ENCODE peak calls at places on chromosomes 3 and 15, in six cellular contexts. M is Peyer's patch, R is uterus, U is body of pancreas, W is HepG2, K is IMR-90. Y is an unnamed sample. For H3K4me1, the result is how much of the 10 kb centered on the place peaks cover.

GRCh38 chr3:65955792-65956477 is 82.8 kb downstream of the MAGI1 start:
- DNase-seq in M (no peak), R (no peak), U (no peak), W (peak), K (peak), Y (peak)

GRCh38 chr15:40274350-40275274 is 8.3 kb downstream of the ANKRD63 start:
- DNase-seq in M (peak), R (peak), U (peak), W (peak), K (peak), Y (peak)

GRCh38 chr15:78206326-78207109 is 27.8 kb downstream of the ACSBG1 start:
- DNase-seq in M (no peak), R (no peak), U (no peak), W (no peak), K (peak), Y (no peak)

GRCh38 chr3:157120071-157120892 is 39.7 kb downstream of the CCNL1 start:
- DNase-seq in M (peak), R (no peak), U (peak), W (peak), K (no peak), Y (peak)

GRCh38 chr15:68700395-68701123 is 120.1 kb downstream of the ANP32A start:
- DNase-seq in M (no peak), R (peak), U (no peak), W (no peak), K (peak), Y (no peak)

GRCh38 chr3:129487183-129487867 is 41.1 kb upstream of the RHO start:
- DNase-seq in M (no peak), R (no peak), U (no peak), W (no peak), K (no peak), Y (no peak)

GRCh38 chr3:171772427-171773056 is 37.7 kb downstream of the PLD1 start:
- DNase-seq in M (no peak), R (peak), U (peak), W (peak), K (peak), Y (peak)

GRCh38 chr3:171460226-171461086 is at the start of gene TNIK:
- DNase-seq in M (peak), R (peak), U (peak), W (peak), K (peak), Y (peak)

GRCh38 chr3:169998668-169999131 is 32.1 kb downstream of the SEC62 start:
- DNase-seq in M (no peak), R (no peak), U (no peak), W (peak), K (peak), Y (peak)

GRCh38 chr3:148075829-148076716 is 621.6 kb upstream of the AGTR1 start:
- DNase-seq in M (no peak), R (no peak), U (no peak), W (peak), K (peak), Y (peak)

GRCh38 chr3:38843898-38844297 is 27.9 kb upstream of the SCN10A start:
- DNase-seq in M (no peak), R (no peak), U (no peak), W (peak), K (peak), Y (no peak)

GRCh38 chr3:184016820-184017671 is 638 bp downstream of the ABCC5 start:
- DNase-seq in M (peak), R (peak), U (peak), W (peak), K (peak), Y (peak)

GRCh38 chr15:69586721-69587120 is 134.1 kb downstream of the RPLP1 start:
- DNase-seq in M (no peak), R (no peak), U (no peak), W (no peak), K (no peak), Y (no peak)

GRCh38 chr3:14261229-14261628 is 82.6 kb downstream of the LSM3 start:
- DNase-seq in M (peak), R (peak), U (peak), W (peak), K (peak), Y (peak)

GRCh38 chr3:172647823-172648222 is 63.0 kb downstream of the NCEH1 start:
- DNase-seq in M (no peak), R (no peak), U (peak), W (no peak), K (no peak), Y (no peak)

GRCh38 chr3:96813134-96813819 is 1.1 kb upstream of the EPHA6 start:
- DNase-seq in M (peak), R (peak), U (peak), W (peak), K (peak), Y (peak)

GRCh38 chr3:57164606-57165573 is at the start of gene IL17RD:
- DNase-seq in M (peak), R (peak), U (peak), W (peak), K (peak), Y (peak)

GRCh38 chr15:37995461-37996347 is 61.3 kb downstream of the TMCO5A start:
- DNase-seq in M (no peak), R (peak), U (peak), W (peak), K (peak), Y (peak)

GRCh38 chr3:8504611-8504973 is 3.0 kb downstream of the LMCD1 start:
- DNase-seq in M (no peak), R (no peak), U (no peak), W (no peak), K (no peak), Y (no peak)

GRCh38 chr15:67340630-67341029 is 86.0 kb downstream of the IQCH start:
- DNase-seq in M (no peak), R (no peak), U (no peak), W (no peak), K (no peak), Y (no peak)

GRCh38 chr3:151169262-151169661 is 33.8 kb downstream of the GPR171 start:
- DNase-seq in M (no peak), R (no peak), U (no peak), W (no peak), K (peak), Y (no peak)

GRCh38 chr3:56878046-56878445 is 76.3 kb upstream of the ARHGEF3 start:
- DNase-seq in M (no peak), R (peak), U (no peak), W (no peak), K (peak), Y (no peak)

GRCh38 chr15:48112242-48112641 is 8.5 kb upstream of the SLC24A5 start:
- DNase-seq in M (no peak), R (no peak), U (peak), W (peak), K (peak), Y (peak)

GRCh38 chr15:67524235-67524634 is 3.3 kb downstream of the C15orf61 start:
- DNase-seq in M (no peak), R (no peak), U (no peak), W (no peak), K (no peak), Y (no peak)

GRCh38 chr3:9890249-9891071 is at the start of gene JAGN1:
- DNase-seq in M (peak), R (peak), U (peak), W (peak), K (peak), Y (peak)

GRCh38 chr3:114418724-114419543 is 125.1 kb downstream of the TIGIT start:
- DNase-seq in M (no peak), R (no peak), U (no peak), W (peak), K (peak), Y (no peak)

GRCh38 chr15:68552773-68553172 is 26.0 kb upstream of the CORO2B start:
- DNase-seq in M (peak), R (no peak), U (no peak), W (no peak), K (peak), Y (no peak)

GRCh38 chr3:148790841-148791240 is 36.8 kb upstream of the CPB1 start:
- DNase-seq in M (no peak), R (no peak), U (no peak), W (no peak), K (no peak), Y (no peak)

GRCh38 chr3:158091526-158091925 is 14.7 kb downstream of the SHOX2 start:
- DNase-seq in M (no peak), R (no peak), U (no peak), W (peak), K (peak), Y (no peak)

GRCh38 chr15:96337991-96338771 is 7.7 kb downstream of the NR2F2 start:
- DNase-seq in M (no peak), R (no peak), U (no peak), W (no peak), K (no peak), Y (no peak)

GRCh38 chr15:58929891-58930416 is 3.5 kb downstream of the SLTM start:
- DNase-seq in M (no peak), R (no peak), U (no peak), W (no peak), K (no peak), Y (no peak)

GRCh38 chr3:123286308-123287023 is 84.7 kb downstream of the SEC22A start:
- DNase-seq in M (no peak), R (no peak), U (peak), W (peak), K (peak), Y (peak)

GRCh38 chr3:73350988-73351387 is 273.8 kb downstream of the PDZRN3 start:
- DNase-seq in M (no peak), R (peak), U (no peak), W (no peak), K (no peak), Y (no peak)

GRCh38 chr15:73799466-73799865 is 46.3 kb upstream of the INSYN1 start:
- DNase-seq in M (no peak), R (no peak), U (no peak), W (no peak), K (peak), Y (no peak)

GRCh38 chr3:177607596-177607995 is 410.3 kb upstream of the TBL1XR1 start:
- DNase-seq in M (no peak), R (no peak), U (no peak), W (no peak), K (peak), Y (no peak)
- H3K4me1 ChIP-seq in M (under half), R (under half), U (half or more), W (half or more), K (under half), Y (half or more)

GRCh38 chr3:192092388-192093005 is 631.5 kb downstream of the PYDC2 start:
- DNase-seq in M (no peak), R (no peak), U (no peak), W (no peak), K (no peak), Y (no peak)

GRCh38 chr3:192091831-192092230 is 630.9 kb downstream of the PYDC2 start:
- DNase-seq in M (no peak), R (no peak), U (no peak), W (no peak), K (peak), Y (no peak)

DNA sequence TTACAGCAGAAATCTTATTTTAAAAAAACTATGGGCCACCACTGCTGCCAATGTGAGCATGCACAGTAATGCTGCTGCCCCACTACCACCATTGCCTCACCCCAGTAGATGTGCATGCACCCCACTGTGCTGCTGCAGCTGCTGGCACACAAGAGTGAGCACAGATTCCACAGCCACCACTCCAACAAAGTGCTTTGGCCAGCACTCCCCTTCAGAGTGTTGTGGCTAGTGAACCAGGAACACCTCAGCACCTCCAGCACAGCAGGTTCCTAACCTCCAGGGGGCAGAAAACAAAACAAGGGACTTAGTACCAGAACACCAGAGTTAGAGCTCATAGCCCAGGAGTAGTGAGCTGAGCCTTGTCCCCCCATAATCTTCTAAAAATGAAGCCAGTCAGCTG is 629.6 kb downstream of the PYDC2 start:
- DNase-seq in M (no peak), R (no peak), U (no peak), W (peak), K (no peak), Y (no peak)
- TF ChIP-seq CTCF in M (no peak), R (no peak), U (no peak), W (peak), K (no peak), Y (no peak)

GRCh38 chr3:12556723-12557471 is at the start of gene MKRN2:
- DNase-seq in M (peak), R (peak), U (peak), W (peak), K (peak), Y (peak)
- H3K4me1 ChIP-seq in M (under half), R (under half), U (under half), W (under half), K (under half), Y (under half)

GRCh38 chr3:16513141-16514020 is at the start of gene RFTN1:
- DNase-seq in M (peak), R (peak), U (peak), W (no peak), K (peak), Y (peak)

GRCh38 chr3:16509721-16510619 is 3.5 kb downstream of the RFTN1 start:
- DNase-seq in M (no peak), R (no peak), U (no peak), W (no peak), K (no peak), Y (no peak)

GRCh38 chr3:16512435-16513140 is 911 bp downstream of the RFTN1 start:
- DNase-seq in M (peak), R (peak), U (peak), W (no peak), K (no peak), Y (no peak)

GRCh38 chr3:16510620-16511319 is 2.7 kb downstream of the RFTN1 start:
- DNase-seq in M (no peak), R (no peak), U (no peak), W (no peak), K (no peak), Y (no peak)

GRCh38 chr3:16511561-16512434 is 1.7 kb downstream of the RFTN1 start:
- DNase-seq in M (no peak), R (peak), U (peak), W (no peak), K (peak), Y (no peak)
- TF ChIP-seq CTCF in M (no peak), R (no peak), U (no peak), W (no peak), K (peak), Y (no peak)

GRCh38 chr3:35758358-35758757 is 119.0 kb downstream of the ARPP21 start:
- DNase-seq in M (no peak), R (no peak), U (no peak), W (no peak), K (no peak), Y (no peak)

GRCh38 chr3:35761311-35761710 is 122.0 kb downstream of the ARPP21 start:
- DNase-seq in M (no peak), R (no peak), U (no peak), W (no peak), K (no peak), Y (no peak)

GRCh38 chr3:35760147-35760546 is 120.8 kb downstream of the ARPP21 start:
- DNase-seq in M (no peak), R (no peak), U (no peak), W (no peak), K (no peak), Y (no peak)
- H3K4me1 ChIP-seq in M (under half), R (under half), U (under half), W (under half), K (under half), Y (under half)

GRCh38 chr3:49740427-49740826 is 16.7 kb upstream of the GMPPB start:
- DNase-seq in M (no peak), R (no peak), U (no peak), W (no peak), K (no peak), Y (no peak)
- TF ChIP-seq CTCF in M (no peak), R (no peak), U (no peak), W (no peak), K (no peak), Y (no peak)

DNA sequence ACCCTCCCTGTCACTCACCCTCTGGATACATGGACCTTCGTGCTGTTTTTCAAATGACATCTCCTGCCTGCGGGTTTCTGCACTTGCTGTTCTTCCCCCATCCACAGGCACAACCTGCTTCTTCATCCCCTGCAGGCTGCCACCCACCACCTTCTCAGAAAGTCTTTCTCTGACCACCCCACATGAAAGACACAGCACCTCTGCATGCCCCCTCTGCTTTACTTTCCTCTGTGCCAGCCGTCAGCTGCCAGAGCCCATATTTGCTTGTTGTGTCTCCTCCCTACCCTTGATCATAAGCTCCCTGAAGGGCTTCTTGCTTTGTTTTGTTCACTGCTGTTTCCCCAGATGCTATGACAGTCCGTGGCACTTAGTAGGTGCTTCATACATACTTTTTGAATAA is 32.0 kb downstream of the MYO5C start:
- DNase-seq in M (no peak), R (no peak), U (no peak), W (no peak), K (no peak), Y (no peak)
- H3K4me1 ChIP-seq in M (under half), R (under half), U (under half), W (under half), K (under half), Y (under half)

GRCh38 chr3:45830121-45830520 is 11.8 kb downstream of the LZTFL1 start:
- DNase-seq in M (no peak), R (no peak), U (no peak), W (no peak), K (no peak), Y (no peak)

GRCh38 chr3:45838466-45838865 is 3.5 kb downstream of the LZTFL1 start:
- DNase-seq in M (no peak), R (no peak), U (no peak), W (no peak), K (no peak), Y (no peak)

GRCh38 chr3:45826908-45827307 is 15.0 kb downstream of the LZTFL1 start:
- DNase-seq in M (no peak), R (no peak), U (no peak), W (no peak), K (no peak), Y (no peak)

DNA sequence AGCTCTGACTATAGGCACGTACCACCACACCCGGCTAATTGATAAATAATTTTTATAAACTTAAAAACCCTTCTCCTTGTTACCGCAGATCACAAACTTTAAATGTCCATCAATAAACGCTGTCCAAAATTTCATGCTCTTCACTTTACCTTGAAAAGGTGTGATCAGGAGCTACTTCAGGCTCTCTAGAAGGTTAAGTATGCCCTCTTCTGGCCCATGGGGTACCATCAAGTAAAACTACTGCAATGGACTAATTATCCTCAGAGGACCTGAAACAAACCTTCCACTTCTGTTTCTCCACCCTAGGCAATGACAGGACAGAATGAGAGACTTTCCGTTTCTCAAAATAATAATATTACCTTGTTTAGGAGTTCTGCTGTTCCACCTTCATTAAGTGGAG is 9.2 kb downstream of the LZTFL1 start:
- DNase-seq in M (no peak), R (no peak), U (no peak), W (no peak), K (peak), Y (peak)
- TF ChIP-seq CTCF in M (peak), R (no peak), U (peak), W (peak), K (peak), Y (peak)

GRCh38 chr15:86021281-86022264 is 58.1 kb upstream of the AGBL1 start:
- DNase-seq in M (no peak), R (no peak), U (peak), W (no peak), K (no peak), Y (no peak)
- H3K4me1 ChIP-seq in M (under half), R (under half), U (under half), W (under half), K (under half), Y (under half)

Y was measured in Caco-2.